ENCODE peak calls at places on chromosomes 1 and 21, in four cellular contexts. N is upper lobe of left lung, O is HepG2, Y is HCT116. I is an unnamed sample.

GRCh38 chr1:186479162-186479561 is 18.2 kb upstream of the PDC start:
- ATAC-seq in N (no peak), O (no peak), Y (no peak), I (no peak)

GRCh38 chr1:20351911-20352675 is 61.4 kb downstream of the VWA5B1 start:
- ATAC-seq in N (no peak), O (no peak), Y (no peak), I (no peak)

GRCh38 chr1:177440821-177441220 is 270.1 kb downstream of the BRINP2 start:
- ATAC-seq in N (no peak), O (no peak), Y (no peak), I (no peak)

GRCh38 chr1:164602142-164602429 is 43.1 kb downstream of the PBX1 start:
- ATAC-seq in N (peak), O (no peak), Y (peak), I (no peak)

GRCh38 chr1:47519971-47520370 is 82.1 kb downstream of the FOXD2 start:
- ATAC-seq in N (peak), O (no peak), Y (no peak), I (no peak)

GRCh38 chr1:201149400-201149799 is 4.9 kb downstream of the TMEM9 start:
- ATAC-seq in N (no peak), O (peak), Y (peak), I (no peak)

GRCh38 chr1:89687254-89687653 is 54.3 kb downstream of the LRRC8C start:
- ATAC-seq in N (no peak), O (no peak), Y (no peak), I (no peak)

GRCh38 chr1:232610187-232610901 is 19.6 kb downstream of the SIPA1L2 start:
- ATAC-seq in N (no peak), O (no peak), Y (no peak), I (no peak)

GRCh38 chr21:37658994-37659458 is 257.2 kb downstream of the KCNJ6 start:
- ATAC-seq in N (peak), O (no peak), Y (peak), I (peak)

GRCh38 chr1:245829861-245830260 is 675.1 kb downstream of the KIF26B start:
- ATAC-seq in N (no peak), O (no peak), Y (no peak), I (no peak)

GRCh38 chr1:169707917-169708604 is 3.4 kb downstream of the SELL start:
- ATAC-seq in N (no peak), O (no peak), Y (no peak), I (no peak)

GRCh38 chr1:225592362-225592761 is 60.6 kb downstream of the ENAH start:
- ATAC-seq in N (no peak), O (no peak), Y (no peak), I (no peak)

GRCh38 chr1:157968951-157969350 is 24.5 kb upstream of the KIRREL1 start:
- ATAC-seq in N (no peak), O (no peak), Y (no peak), I (peak)

GRCh38 chr1:50930965-50931737 is 28.9 kb downstream of the FAF1 start:
- ATAC-seq in N (no peak), O (no peak), Y (no peak), I (no peak)

GRCh38 chr1:215568287-215568692 is 1.2 kb downstream of the KCTD3 start:
- ATAC-seq in N (peak), O (peak), Y (peak), I (peak)

GRCh38 chr1:215567491-215568286 is 585 bp downstream of the KCTD3 start:
- ATAC-seq in N (peak), O (peak), Y (peak), I (peak)

GRCh38 chr1:215569987-215570824 is 3.1 kb downstream of the KCTD3 start:
- ATAC-seq in N (no peak), O (no peak), Y (no peak), I (no peak)

DNA sequence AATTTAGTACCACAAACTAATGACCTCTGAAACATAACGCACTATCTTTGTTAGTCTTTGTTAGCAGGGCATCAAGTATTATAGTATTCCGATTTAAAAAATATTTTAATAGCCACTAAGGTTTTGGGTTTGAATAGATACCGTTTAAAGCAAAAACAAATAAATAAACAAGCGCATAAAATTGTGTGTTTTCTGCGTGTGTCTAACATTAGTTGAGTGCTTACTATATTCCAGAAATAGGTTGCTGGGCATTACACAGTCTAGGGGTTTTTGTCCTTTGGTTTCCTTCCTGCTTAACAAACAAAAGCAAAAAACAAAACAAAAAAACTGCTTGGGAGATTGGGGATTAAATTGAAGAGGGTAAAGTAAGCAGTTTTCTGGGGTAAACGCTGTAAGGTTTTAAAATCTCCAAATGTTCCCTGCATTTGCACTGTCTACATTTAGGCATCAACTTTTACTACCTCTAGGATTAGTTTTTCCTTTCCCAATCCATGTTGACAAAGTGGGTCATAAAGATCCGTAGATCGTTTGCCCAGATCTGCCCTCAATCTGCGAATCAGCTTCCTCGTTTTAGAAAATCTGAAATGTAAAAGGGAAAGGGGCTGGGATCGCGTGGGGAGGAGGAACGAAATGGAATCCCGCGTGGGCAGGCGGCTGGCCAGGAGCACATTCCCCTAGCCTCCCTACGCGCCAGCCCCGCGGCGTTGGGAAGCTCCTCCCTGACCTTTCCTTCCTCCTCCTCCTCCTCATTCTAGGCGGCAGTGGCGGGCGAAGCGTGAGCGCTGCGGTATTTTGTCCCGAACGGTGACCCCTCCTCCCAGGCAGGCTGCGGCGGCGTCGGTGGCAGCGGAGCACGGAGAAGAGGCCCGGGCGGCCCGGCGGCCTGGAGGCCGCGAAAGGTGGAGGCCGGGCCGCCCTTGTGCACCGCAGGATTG is at the start of gene KCTD3:
- ATAC-seq in N (peak), O (peak), Y (peak), I (peak)
- TF ChIP-seq POLR2A in N (no peak), O (peak), Y (peak), I (peak)

DNA sequence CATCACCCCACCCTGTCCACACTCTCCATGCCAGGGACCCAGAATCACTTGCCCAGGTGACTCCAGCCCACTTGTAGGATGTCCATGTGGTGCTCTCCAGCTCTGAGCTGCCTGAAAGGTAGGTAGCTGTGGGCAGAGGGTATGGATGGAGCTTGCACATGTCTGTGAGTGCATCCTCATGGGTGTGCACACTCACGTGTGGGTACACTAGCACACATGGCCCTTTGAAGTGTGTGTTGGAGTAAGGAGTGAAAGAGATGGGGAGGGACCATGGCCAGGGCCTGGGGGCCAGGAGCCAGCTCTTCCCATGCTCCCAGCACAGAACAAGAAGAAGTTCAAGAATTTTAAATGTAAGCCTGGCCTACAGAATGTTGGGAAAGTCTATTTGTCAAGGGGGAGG is 50.2 kb downstream of the CCDC185 start:
- ATAC-seq in N (no peak), O (no peak), Y (no peak), I (no peak)
- H3K27ac ChIP-seq in N (no peak), O (no peak), Y (no peak), I (no peak)

GRCh38 chr1:18326171-18326950 is 154.4 kb upstream of the KLHDC7A start:
- ATAC-seq in N (peak), O (no peak), Y (no peak), I (no peak)

GRCh38 chr1:18329469-18329868 is 151.3 kb upstream of the KLHDC7A start:
- ATAC-seq in N (no peak), O (no peak), Y (no peak), I (no peak)

GRCh38 chr1:18327650-18328049 is 153.1 kb upstream of the KLHDC7A start:
- ATAC-seq in N (no peak), O (no peak), Y (no peak), I (no peak)

GRCh38 chr1:18325151-18325550 is 155.6 kb upstream of the KLHDC7A start:
- ATAC-seq in N (no peak), O (no peak), Y (no peak), I (no peak)

DNA sequence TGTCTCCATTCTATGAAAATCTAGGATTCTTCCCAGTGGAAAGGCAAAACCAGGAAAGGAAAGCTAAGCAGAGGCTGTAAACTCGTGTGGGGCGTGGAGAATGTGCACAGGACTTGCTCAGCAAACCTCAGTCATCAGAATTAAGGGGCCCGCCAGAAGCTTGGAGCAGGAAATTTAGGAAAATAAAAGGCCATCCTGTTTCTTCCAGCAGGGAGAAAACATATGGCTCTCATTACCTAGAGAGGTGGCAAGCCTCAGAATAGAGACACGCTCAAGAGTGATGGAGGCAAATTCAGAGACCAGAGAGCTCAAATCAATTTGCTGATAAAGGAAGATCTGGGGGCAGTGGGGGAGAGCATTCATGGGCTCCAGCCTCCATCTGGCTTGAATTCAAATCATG is 151.9 kb upstream of the KLHDC7A start:
- ATAC-seq in N (no peak), O (no peak), Y (no peak), I (no peak)
- TF ChIP-seq POLR2AphosphoS5 in N (no peak), O (no peak), Y (no peak), I (no peak)

DNA sequence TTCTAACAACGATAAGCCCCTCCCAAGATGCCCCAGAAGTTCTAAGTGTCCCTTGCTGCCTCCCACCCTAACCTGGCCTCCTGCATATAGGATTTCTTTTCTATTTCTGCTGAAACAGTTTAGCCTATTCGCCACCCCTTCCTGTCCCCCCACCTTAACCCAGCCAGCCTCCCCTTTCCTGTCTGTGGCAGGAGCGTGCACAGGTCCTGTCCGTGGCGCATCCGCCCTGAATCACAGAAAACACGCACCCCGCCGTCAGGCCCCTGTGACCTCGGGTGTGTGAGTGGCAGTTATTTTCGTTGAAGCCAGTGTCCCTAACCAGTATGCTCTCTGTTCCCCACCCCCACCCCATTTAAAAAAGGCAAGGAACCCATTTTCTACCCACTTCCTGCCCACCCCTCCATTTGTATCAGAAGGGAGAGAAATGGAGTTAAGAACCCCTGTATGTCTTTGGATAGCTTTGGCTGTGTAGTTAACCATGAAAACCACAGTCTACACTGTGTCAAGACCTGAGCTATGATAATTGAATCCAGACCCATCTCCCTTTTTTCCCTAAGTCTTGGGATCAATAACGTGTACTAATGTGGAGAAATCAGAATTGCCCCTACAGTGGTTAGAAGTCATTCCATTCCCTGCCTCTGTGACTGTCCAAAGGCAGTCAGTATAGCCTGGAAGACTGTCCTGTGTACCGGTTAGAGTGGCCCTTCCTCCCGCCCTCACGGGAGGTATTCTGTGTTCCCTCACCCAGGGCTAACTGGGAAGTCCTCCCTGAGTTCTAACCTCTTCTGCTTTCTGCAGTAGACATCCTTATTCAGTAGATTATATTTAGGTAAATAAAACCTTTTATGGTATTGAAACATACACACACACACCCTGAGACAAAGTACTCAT is 1.8 kb downstream of the PLEKHO1 start:
- ATAC-seq in N (no peak), O (no peak), Y (no peak), I (peak)
- TF ChIP-seq POLR2A in N (no peak), O (no peak), Y (no peak), I (peak)

GRCh38 chr1:62288669-62289068 is 30.6 kb downstream of the KANK4 start:
- ATAC-seq in N (no peak), O (no peak), Y (no peak), I (no peak)

GRCh38 chr1:62285984-62286481 is 33.2 kb downstream of the KANK4 start:
- ATAC-seq in N (no peak), O (peak), Y (no peak), I (no peak)

GRCh38 chr1:62285440-62285839 is 33.8 kb downstream of the KANK4 start:
- ATAC-seq in N (no peak), O (no peak), Y (no peak), I (no peak)

GRCh38 chr1:62286778-62287224 is 32.4 kb downstream of the KANK4 start:
- ATAC-seq in N (no peak), O (peak), Y (no peak), I (no peak)

DNA sequence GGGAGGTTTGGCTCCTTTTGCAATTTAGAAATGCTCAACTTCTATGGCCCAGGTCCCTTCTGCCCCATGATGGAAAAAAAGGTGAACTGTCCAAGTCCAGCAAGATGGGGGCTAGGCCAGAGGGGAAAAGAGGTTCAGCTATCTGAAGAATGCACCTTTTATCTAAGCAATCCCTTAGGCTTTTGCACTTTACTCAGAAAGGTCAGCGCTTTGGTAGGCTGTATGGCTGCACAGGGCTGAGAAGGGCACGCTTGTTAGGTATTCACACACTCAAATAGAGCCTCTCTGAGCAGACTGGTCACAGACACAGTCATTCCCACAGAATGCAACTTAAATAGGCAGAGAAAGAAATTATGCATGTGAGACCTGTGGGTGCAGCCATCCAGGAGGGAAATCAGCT is 31.0 kb downstream of the KANK4 start:
- ATAC-seq in N (no peak), O (peak), Y (no peak), I (no peak)
- H3K27ac ChIP-seq in N (no peak), O (peak), Y (no peak), I (no peak)